ENCODE peak calls at places on chromosomes 5 and 9, in eight cellular contexts. One of them, this sample, is unnamed.

GRCh38 chr5:141811287-141812155 is 66.7 kb downstream of the PCDH1 start:
- DNase-seq in fibroblast of pulmonary artery: no peak
- DNase-seq in fibroblast of the aortic adventitia: no peak
- DNase-seq in prostate gland: no peak
- DNase-seq in HCT116: no peak
- DNase-seq in hepatocyte: peak
- DNase-seq in CD8-positive, alpha-beta T cell: peak
- DNase-seq in bronchial epithelial cell: no peak
- DNase-seq in this sample: no peak

GRCh38 chr5:142827934-142828576 is 57.9 kb downstream of the ARHGAP26 start:
- DNase-seq in prostate gland: no peak
- DNase-seq in HCT116: no peak
- DNase-seq in bronchial epithelial cell: peak
- DNase-seq in fibroblast of pulmonary artery: no peak
- DNase-seq in fibroblast of the aortic adventitia: no peak
- DNase-seq in hepatocyte: no peak
- DNase-seq in CD8-positive, alpha-beta T cell: no peak
- DNase-seq in this sample: no peak

GRCh38 chr5:146867996-146868708 is 10.4 kb downstream of the PPP2R2B start:
- DNase-seq in bronchial epithelial cell: no peak
- DNase-seq in hepatocyte: no peak
- DNase-seq in HCT116: no peak
- DNase-seq in fibroblast of the aortic adventitia: no peak
- DNase-seq in prostate gland: no peak
- DNase-seq in CD8-positive, alpha-beta T cell: no peak
- DNase-seq in fibroblast of pulmonary artery: no peak
- DNase-seq in this sample: no peak

GRCh38 chr9:129283705-129284606 is 105.9 kb upstream of the IER5L start:
- DNase-seq in prostate gland: no peak
- DNase-seq in hepatocyte: no peak
- DNase-seq in bronchial epithelial cell: no peak
- DNase-seq in fibroblast of the aortic adventitia: no peak
- DNase-seq in CD8-positive, alpha-beta T cell: no peak
- DNase-seq in fibroblast of pulmonary artery: no peak
- DNase-seq in HCT116: no peak
- DNase-seq in this sample: no peak

GRCh38 chr9:110327735-110328134 is 9.9 kb downstream of the TXNDC8 start:
- DNase-seq in fibroblast of pulmonary artery: no peak
- DNase-seq in hepatocyte: no peak
- DNase-seq in bronchial epithelial cell: peak
- DNase-seq in fibroblast of the aortic adventitia: no peak
- DNase-seq in HCT116: no peak
- DNase-seq in CD8-positive, alpha-beta T cell: no peak
- DNase-seq in prostate gland: no peak
- DNase-seq in this sample: no peak

GRCh38 chr5:133321833-133322420 is 270.1 kb downstream of the HSPA4 start:
- DNase-seq in hepatocyte: no peak
- DNase-seq in bronchial epithelial cell: no peak
- DNase-seq in fibroblast of pulmonary artery: no peak
- DNase-seq in HCT116: no peak
- DNase-seq in CD8-positive, alpha-beta T cell: no peak
- DNase-seq in prostate gland: no peak
- DNase-seq in fibroblast of the aortic adventitia: no peak
- DNase-seq in this sample: no peak

GRCh38 chr5:61802456-61802855 is 470.4 kb downstream of the ZSWIM6 start:
- DNase-seq in fibroblast of the aortic adventitia: no peak
- DNase-seq in bronchial epithelial cell: peak
- DNase-seq in CD8-positive, alpha-beta T cell: no peak
- DNase-seq in fibroblast of pulmonary artery: no peak
- DNase-seq in HCT116: no peak
- DNase-seq in hepatocyte: no peak
- DNase-seq in prostate gland: no peak
- DNase-seq in this sample: no peak

GRCh38 chr9:132997591-132997990 is 19.1 kb downstream of the GFI1B start:
- DNase-seq in prostate gland: no peak
- DNase-seq in bronchial epithelial cell: peak
- DNase-seq in fibroblast of pulmonary artery: peak
- DNase-seq in CD8-positive, alpha-beta T cell: no peak
- DNase-seq in fibroblast of the aortic adventitia: peak
- DNase-seq in HCT116: no peak
- DNase-seq in hepatocyte: peak
- DNase-seq in this sample: no peak

GRCh38 chr5:126483156-126483555 is 59.9 kb downstream of the GRAMD2B start:
- DNase-seq in hepatocyte: no peak
- DNase-seq in bronchial epithelial cell: peak
- DNase-seq in fibroblast of pulmonary artery: peak
- DNase-seq in HCT116: no peak
- DNase-seq in fibroblast of the aortic adventitia: no peak
- DNase-seq in prostate gland: no peak
- DNase-seq in CD8-positive, alpha-beta T cell: no peak
- DNase-seq in this sample: no peak

GRCh38 chr5:171436804-171437285 is 17.4 kb downstream of the FGF18 start:
- DNase-seq in fibroblast of the aortic adventitia: no peak
- DNase-seq in HCT116: no peak
- DNase-seq in bronchial epithelial cell: no peak
- DNase-seq in fibroblast of pulmonary artery: no peak
- DNase-seq in hepatocyte: no peak
- DNase-seq in CD8-positive, alpha-beta T cell: no peak
- DNase-seq in prostate gland: no peak
- DNase-seq in this sample: no peak
- TF ChIP-seq CTCF in fibroblast of the aortic adventitia: no peak
- TF ChIP-seq CTCF in HCT116: no peak
- TF ChIP-seq CTCF in bronchial epithelial cell: no peak
- TF ChIP-seq CTCF in fibroblast of pulmonary artery: no peak
- TF ChIP-seq CTCF in hepatocyte: no peak
- TF ChIP-seq CTCF in CD8-positive, alpha-beta T cell: no peak
- TF ChIP-seq CTCF in prostate gland: no peak
- TF ChIP-seq CTCF in this sample: no peak

DNA sequence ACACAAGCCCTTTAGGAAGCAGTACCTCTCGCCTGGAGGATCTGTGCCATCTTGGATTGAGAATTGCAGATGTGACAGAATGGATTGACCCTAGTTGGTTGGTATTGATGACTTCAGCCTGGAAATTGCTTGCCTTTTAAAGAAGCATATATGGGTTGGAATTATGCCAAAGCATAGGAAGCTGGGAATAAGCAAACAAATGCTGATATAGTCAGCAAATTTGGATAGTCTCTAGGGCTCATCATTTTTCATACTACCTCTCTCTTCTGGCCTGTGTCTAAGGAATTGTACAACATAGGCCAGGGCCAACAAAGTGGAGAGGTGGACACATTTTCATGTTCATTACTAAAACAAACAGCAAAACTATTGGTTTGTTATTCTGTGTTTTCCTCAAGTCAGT is 13.2 kb downstream of the TRIM32 start:
- DNase-seq in bronchial epithelial cell: no peak
- DNase-seq in CD8-positive, alpha-beta T cell: no peak
- DNase-seq in HCT116: no peak
- DNase-seq in fibroblast of pulmonary artery: no peak
- DNase-seq in prostate gland: no peak
- DNase-seq in fibroblast of the aortic adventitia: no peak
- DNase-seq in hepatocyte: no peak
- DNase-seq in this sample: no peak
- H3K4me3 ChIP-seq in bronchial epithelial cell: no peak
- H3K4me3 ChIP-seq in CD8-positive, alpha-beta T cell: no peak
- H3K4me3 ChIP-seq in HCT116: no peak
- H3K4me3 ChIP-seq in fibroblast of pulmonary artery: no peak
- H3K4me3 ChIP-seq in prostate gland: no peak
- H3K4me3 ChIP-seq in fibroblast of the aortic adventitia: no peak
- H3K4me3 ChIP-seq in hepatocyte: no peak
- H3K4me3 ChIP-seq in this sample: no peak

GRCh38 chr9:84337252-84337651 is 3.3 kb downstream of the SLC28A3 start:
- DNase-seq in bronchial epithelial cell: no peak
- DNase-seq in hepatocyte: no peak
- DNase-seq in HCT116: no peak
- DNase-seq in fibroblast of pulmonary artery: no peak
- DNase-seq in CD8-positive, alpha-beta T cell: no peak
- DNase-seq in prostate gland: no peak
- DNase-seq in fibroblast of the aortic adventitia: no peak
- DNase-seq in this sample: no peak

GRCh38 chr9:84340535-84340934 is at the start of gene SLC28A3:
- DNase-seq in HCT116: no peak
- DNase-seq in prostate gland: no peak
- DNase-seq in fibroblast of the aortic adventitia: no peak
- DNase-seq in hepatocyte: no peak
- DNase-seq in bronchial epithelial cell: peak
- DNase-seq in CD8-positive, alpha-beta T cell: no peak
- DNase-seq in fibroblast of pulmonary artery: no peak
- DNase-seq in this sample: no peak

GRCh38 chr9:84338792-84339191 is 1.8 kb downstream of the SLC28A3 start:
- DNase-seq in fibroblast of pulmonary artery: no peak
- DNase-seq in HCT116: no peak
- DNase-seq in hepatocyte: no peak
- DNase-seq in CD8-positive, alpha-beta T cell: no peak
- DNase-seq in fibroblast of the aortic adventitia: no peak
- DNase-seq in prostate gland: no peak
- DNase-seq in bronchial epithelial cell: no peak
- DNase-seq in this sample: no peak

GRCh38 chr9:84339523-84339922 is 1.0 kb downstream of the SLC28A3 start:
- DNase-seq in fibroblast of the aortic adventitia: no peak
- DNase-seq in hepatocyte: no peak
- DNase-seq in prostate gland: no peak
- DNase-seq in bronchial epithelial cell: no peak
- DNase-seq in HCT116: no peak
- DNase-seq in CD8-positive, alpha-beta T cell: no peak
- DNase-seq in fibroblast of pulmonary artery: no peak
- DNase-seq in this sample: no peak

GRCh38 chr9:84339951-84340350 is 607 bp downstream of the SLC28A3 start:
- DNase-seq in hepatocyte: no peak
- DNase-seq in HCT116: no peak
- DNase-seq in prostate gland: no peak
- DNase-seq in fibroblast of the aortic adventitia: no peak
- DNase-seq in CD8-positive, alpha-beta T cell: no peak
- DNase-seq in bronchial epithelial cell: peak
- DNase-seq in fibroblast of pulmonary artery: no peak
- DNase-seq in this sample: no peak
- TF ChIP-seq CTCF in hepatocyte: no peak
- TF ChIP-seq CTCF in HCT116: no peak
- TF ChIP-seq CTCF in prostate gland: no peak
- TF ChIP-seq CTCF in fibroblast of the aortic adventitia: no peak
- TF ChIP-seq CTCF in CD8-positive, alpha-beta T cell: no peak
- TF ChIP-seq CTCF in bronchial epithelial cell: no peak
- TF ChIP-seq CTCF in fibroblast of pulmonary artery: no peak
- TF ChIP-seq CTCF in this sample: no peak

DNA sequence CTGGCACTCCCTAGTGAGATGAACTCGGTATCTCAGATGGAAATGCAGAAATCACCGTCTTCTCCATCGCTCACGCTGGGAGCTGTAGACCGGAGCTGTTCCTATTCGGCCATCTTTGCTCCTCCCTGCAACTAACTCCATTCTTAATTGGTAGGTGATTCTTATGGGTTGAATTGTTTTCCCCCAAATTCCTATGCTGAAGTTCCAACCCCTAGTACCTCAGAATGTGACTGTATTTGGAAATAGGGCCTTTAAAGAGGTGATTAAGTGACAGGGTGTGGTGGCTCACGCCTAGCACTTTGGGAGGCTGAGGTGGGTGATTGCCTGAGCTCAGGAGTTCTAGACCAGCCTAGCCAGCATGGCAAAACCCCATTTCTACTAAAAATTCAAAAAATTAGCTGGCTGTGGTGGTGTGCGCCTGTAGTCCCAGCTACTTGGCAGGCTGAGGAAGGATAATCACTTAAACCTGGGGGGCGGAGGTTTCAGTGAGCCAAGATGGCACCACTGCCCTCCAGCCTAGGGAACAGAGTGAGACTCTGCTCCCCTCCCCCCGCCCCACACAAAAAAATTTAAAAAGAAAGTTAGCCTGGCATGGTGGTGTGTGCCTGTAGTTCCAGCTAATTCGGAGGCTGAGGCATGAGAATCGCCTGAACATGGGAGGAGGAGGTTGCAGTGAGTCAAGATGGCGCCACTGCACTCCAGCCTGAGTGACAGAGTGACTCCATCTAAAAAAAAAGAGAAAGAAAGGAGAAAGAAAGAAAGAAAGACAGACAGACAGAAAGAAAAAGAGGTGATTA is 25.2 kb upstream of the FOCAD start:
- DNase-seq in prostate gland: no peak
- DNase-seq in fibroblast of the aortic adventitia: no peak
- DNase-seq in fibroblast of pulmonary artery: peak
- DNase-seq in bronchial epithelial cell: peak
- DNase-seq in HCT116: no peak
- DNase-seq in hepatocyte: no peak
- DNase-seq in CD8-positive, alpha-beta T cell: no peak
- DNase-seq in this sample: no peak
- H3K4me3 ChIP-seq in prostate gland: peak
- H3K4me3 ChIP-seq in fibroblast of the aortic adventitia: peak
- H3K4me3 ChIP-seq in fibroblast of pulmonary artery: peak
- H3K4me3 ChIP-seq in bronchial epithelial cell: peak
- H3K4me3 ChIP-seq in HCT116: peak
- H3K4me3 ChIP-seq in hepatocyte: peak
- H3K4me3 ChIP-seq in CD8-positive, alpha-beta T cell: peak
- H3K4me3 ChIP-seq in this sample: peak

GRCh38 chr5:116765441-116765840 is 190.8 kb upstream of the SEMA6A start:
- DNase-seq in hepatocyte: no peak
- DNase-seq in HCT116: no peak
- DNase-seq in bronchial epithelial cell: peak
- DNase-seq in prostate gland: no peak
- DNase-seq in fibroblast of the aortic adventitia: no peak
- DNase-seq in fibroblast of pulmonary artery: no peak
- DNase-seq in CD8-positive, alpha-beta T cell: no peak
- DNase-seq in this sample: no peak
- TF ChIP-seq CTCF in hepatocyte: no peak
- TF ChIP-seq CTCF in HCT116: no peak
- TF ChIP-seq CTCF in bronchial epithelial cell: no peak
- TF ChIP-seq CTCF in prostate gland: no peak
- TF ChIP-seq CTCF in fibroblast of the aortic adventitia: no peak
- TF ChIP-seq CTCF in fibroblast of pulmonary artery: no peak
- TF ChIP-seq CTCF in CD8-positive, alpha-beta T cell: no peak
- TF ChIP-seq CTCF in this sample: no peak

This sample was measured in astrocyte of the cerebellum.